ENCODE peak calls at places on chromosomes 7 and 10, in five cellular contexts. D, V, Y, X and Z are unnamed samples.

GRCh38 chr7:5557920-5558401 is 134.3 kb upstream of the TNRC18 start:
- DNase-seq in D (no peak), V (peak; percentile 43), Y (peak; percentile 67), X (peak; percentile 9), Z (peak; percentile 11)

GRCh38 chr7:35624299-35625186 is 70.4 kb downstream of the HERPUD2 start:
- DNase-seq in D (peak; percentile 47), V (peak; percentile 76), Y (no peak), X (peak; percentile 72), Z (peak; percentile 29)

GRCh38 chr7:23469150-23469960 is 936 bp downstream of the IGF2BP3 start:
- DNase-seq in D (peak; percentile 36), V (peak; percentile 84), Y (no peak), X (peak; percentile 76), Z (no peak)

GRCh38 chr10:29689001-29689400 is 54.2 kb upstream of the SVIL start:
- DNase-seq in D (peak; percentile 23), V (no peak), Y (no peak), X (no peak), Z (peak; percentile 84)

GRCh38 chr10:43055991-43056567 is 20.8 kb upstream of the RET start:
- DNase-seq in D (no peak), V (peak; percentile 87), Y (no peak), X (no peak), Z (no peak)

GRCh38 chr7:149292101-149292823 is 30.3 kb downstream of the ZNF783 start:
- DNase-seq in D (no peak), V (peak; percentile 25), Y (no peak), X (no peak), Z (no peak)

GRCh38 chr7:50509459-50509858 is 55.7 kb downstream of the DDC start:
- DNase-seq in D (peak; percentile 8), V (no peak), Y (no peak), X (no peak), Z (no peak)

GRCh38 chr7:27579565-27579964 is 83.1 kb downstream of the HIBADH start:
- DNase-seq in D (no peak), V (no peak), Y (no peak), X (no peak), Z (no peak)

GRCh38 chr10:3210251-3210650 is 37.7 kb upstream of the PITRM1 start:
- DNase-seq in D (no peak), V (no peak), Y (no peak), X (no peak), Z (no peak)

GRCh38 chr10:21497177-21497807 is 28.2 kb downstream of the SKIDA1 start:
- DNase-seq in D (peak; percentile 96), V (peak; percentile 98), Y (no peak), X (no peak), Z (peak; percentile 62)

GRCh38 chr10:34918060-34918840 is 103.2 kb upstream of the PARD3 start:
- DNase-seq in D (no peak), V (no peak), Y (no peak), X (no peak), Z (no peak)

GRCh38 chr10:80471009-80471408 is 16.9 kb downstream of the TSPAN14 start:
- DNase-seq in D (no peak), V (no peak), Y (no peak), X (no peak), Z (no peak)

GRCh38 chr10:3239066-3239919 is 66.7 kb upstream of the PITRM1 start:
- DNase-seq in D (peak; percentile 71), V (peak; percentile 81), Y (no peak), X (peak; percentile 62), Z (peak; percentile 68)

DNA sequence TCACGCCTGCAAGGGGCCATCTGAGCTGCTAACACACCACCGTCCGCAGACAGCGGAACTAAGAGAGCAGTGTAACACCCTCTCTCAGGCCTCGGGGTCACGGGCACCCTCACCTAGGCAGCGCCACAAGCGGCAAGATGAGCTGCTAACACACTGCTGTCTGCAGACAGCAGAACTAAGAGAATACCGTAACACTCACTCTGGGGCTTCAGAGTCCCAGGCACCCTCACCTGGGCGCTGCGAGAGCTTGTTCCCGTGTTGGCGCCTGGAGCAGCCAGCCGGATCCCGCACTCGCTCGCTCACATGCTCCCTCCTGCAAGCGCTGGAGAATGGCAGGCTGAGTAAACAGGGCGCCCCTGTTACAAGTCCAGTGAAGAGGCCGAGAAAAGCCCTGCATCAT is 160.2 kb downstream of the SRPK2 start:
- DNase-seq in D (no peak), V (no peak), Y (no peak), X (no peak), Z (no peak)
- TF ChIP-seq RCOR1 in D (no peak), V (no peak), Y (no peak), X (no peak), Z (no peak)

DNA sequence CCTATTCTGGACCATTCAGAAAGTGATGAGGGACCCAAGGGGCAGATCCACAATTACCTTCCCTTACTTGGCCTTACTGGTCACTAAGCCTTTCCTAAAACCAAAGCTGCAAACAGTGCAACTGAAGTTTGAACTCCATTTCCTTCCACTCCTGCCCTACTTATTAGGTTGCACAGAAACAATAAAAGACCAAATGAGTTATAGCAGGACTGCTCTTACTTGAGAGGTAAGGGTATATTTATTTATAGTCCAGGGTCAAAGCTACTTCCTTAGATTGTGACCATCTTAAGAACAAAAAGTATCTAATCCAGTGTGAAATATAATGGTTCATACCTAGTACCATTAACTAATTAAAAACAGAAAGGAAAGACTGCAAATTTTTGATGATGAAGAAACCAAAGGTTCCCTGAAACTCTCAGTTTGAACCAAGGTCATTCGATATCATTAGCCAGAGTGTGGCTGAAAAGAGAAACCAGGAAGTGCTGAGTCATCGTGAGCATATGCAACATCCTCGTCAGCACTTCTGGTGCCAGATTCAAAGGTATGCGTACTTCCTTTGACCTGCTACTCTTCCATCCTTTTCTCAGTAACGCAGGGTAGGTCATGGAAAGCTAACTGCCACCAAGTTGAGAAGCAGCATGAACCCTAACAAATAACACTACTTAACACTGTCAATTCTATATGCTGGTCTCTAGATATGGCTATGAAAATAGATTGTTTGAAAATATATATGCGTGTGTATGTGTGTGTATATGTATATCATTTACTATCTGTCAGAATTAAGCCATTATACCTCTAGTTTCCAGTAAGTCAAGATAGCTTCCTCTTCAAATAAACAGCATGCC is 26.8 kb downstream of the CDK6 start:
- DNase-seq in D (peak; percentile 94), V (no peak), Y (peak; percentile 92), X (peak; percentile 61), Z (peak; percentile 97)
- TF ChIP-seq RAD21 in D (no peak), V (no peak), Y (no peak), X (no peak), Z (no peak)

GRCh38 chr7:155961241-155962190 is 149.3 kb upstream of the SHH start:
- DNase-seq in D (no peak), V (no peak), Y (no peak), X (no peak), Z (no peak)
- TF ChIP-seq RCOR1 in D (no peak), V (no peak), Y (no peak), X (no peak), Z (no peak)

DNA sequence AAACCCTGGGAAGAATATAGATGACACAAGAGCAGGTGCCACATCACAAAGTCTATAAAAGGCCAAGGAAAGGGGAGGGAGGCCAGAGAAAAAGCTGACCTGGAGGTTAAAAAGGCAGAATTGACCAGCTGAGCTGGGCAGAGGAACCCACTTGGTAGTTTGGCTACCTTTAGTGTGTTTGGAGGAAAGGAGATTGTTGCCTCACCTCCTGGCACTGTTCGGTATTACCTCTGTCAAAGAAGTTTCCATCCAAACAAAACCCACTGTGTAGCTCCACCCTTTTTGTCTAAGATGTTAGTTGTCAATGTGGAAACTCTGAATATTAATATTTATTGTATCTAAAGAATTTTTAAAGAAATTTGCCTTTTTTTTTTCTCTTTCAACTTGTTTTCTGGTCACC is 23.4 kb downstream of the ENTPD7 start:
- DNase-seq in D (peak; percentile 40), V (no peak), Y (no peak), X (peak; percentile 12), Z (no peak)
- TF ChIP-seq RAD21 in D (no peak), V (no peak), Y (peak; percentile 11), X (no peak), Z (no peak)

DNA sequence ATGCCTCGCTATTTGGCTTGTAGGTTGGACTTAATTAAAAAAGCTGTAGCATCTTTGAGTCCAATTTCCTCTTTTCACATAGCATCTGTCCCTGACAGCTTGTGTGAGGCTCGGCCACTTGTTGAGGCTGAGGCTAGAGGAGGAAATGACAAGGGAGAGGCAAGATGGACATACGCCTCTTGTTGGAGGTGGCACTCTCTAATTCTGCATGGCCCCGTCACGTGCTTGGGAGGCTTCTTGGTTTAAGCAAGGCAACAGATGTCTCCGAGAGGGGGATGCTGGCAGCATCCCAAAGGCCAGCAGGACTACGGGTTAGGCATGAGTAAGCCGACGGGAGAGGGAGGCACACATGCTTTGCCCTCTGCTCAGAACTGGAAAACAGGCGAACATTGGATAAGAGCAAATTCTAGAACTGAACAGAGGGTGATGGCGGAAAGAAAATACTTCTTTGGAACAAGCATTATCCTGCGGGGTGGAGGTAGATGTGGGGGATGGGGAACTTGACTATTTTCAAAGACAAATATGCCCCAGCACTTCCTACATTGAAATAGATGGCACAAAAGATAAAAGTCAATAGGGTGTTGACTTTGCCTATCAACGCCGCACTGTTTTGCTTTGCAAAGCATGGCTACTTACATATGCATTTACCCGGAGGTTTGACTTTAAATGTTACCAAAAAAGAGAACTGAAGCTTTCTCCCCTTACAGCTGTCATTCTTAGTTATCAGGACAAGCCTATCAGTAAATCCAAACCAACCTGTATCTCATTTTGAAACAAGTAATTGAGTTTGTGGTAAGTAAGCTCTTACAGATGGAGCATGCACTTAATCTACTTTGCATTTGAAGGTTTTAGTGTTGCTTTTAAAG is 94.8 kb downstream of the CHN2 start:
- DNase-seq in D (no peak), V (no peak), Y (peak; percentile 33), X (no peak), Z (no peak)
- TF ChIP-seq RCOR1 in D (no peak), V (peak; percentile 68), Y (no peak), X (no peak), Z (no peak)

GRCh38 chr7:137577184-137577583 is 233.7 kb upstream of the PTN start:
- DNase-seq in D (no peak), V (no peak), Y (no peak), X (no peak), Z (no peak)

GRCh38 chr7:137572071-137572784 is 228.7 kb upstream of the PTN start:
- DNase-seq in D (no peak), V (no peak), Y (no peak), X (no peak), Z (no peak)

GRCh38 chr7:137576481-137576880 is 232.9 kb upstream of the PTN start:
- DNase-seq in D (no peak), V (no peak), Y (no peak), X (no peak), Z (no peak)

GRCh38 chr7:137578541-137578940 is 235.0 kb upstream of the PTN start:
- DNase-seq in D (no peak), V (no peak), Y (no peak), X (no peak), Z (no peak)

GRCh38 chr7:137574836-137575235 is 231.3 kb upstream of the PTN start:
- DNase-seq in D (no peak), V (no peak), Y (no peak), X (no peak), Z (peak; percentile 21)
- TF ChIP-seq RAD21 in D (no peak), V (no peak), Y (no peak), X (no peak), Z (no peak)

DNA sequence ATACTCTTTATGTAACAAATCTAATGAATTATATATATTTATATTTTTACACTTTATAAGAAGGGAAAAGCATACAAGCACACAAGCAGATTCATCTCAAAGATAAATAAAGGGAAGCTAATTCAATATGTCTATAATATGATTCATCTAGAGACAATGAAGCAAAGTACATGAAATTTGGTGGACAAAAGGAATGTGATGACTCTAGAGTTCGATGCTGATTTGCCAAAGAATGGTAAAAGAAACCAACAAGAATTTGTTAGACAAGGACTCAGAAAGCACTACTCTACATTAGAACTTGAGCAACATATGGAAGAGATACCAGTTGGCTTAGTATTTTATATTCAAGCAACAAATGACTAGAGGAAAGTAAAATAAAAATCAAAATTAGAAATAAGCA is 536.5 kb upstream of the TEX47 start:
- DNase-seq in D (no peak), V (no peak), Y (no peak), X (no peak), Z (no peak)
- TF ChIP-seq RCOR1 in D (no peak), V (no peak), Y (no peak), X (no peak), Z (no peak)